ENCODE peak calls at places on chromosomes 2 and 18, in ten cellular contexts. One of them, this sample, is unnamed.

GRCh38 chr2:7801212-7801611 is 880.6 kb upstream of the ID2 start:
- DNase-seq in B cell: no peak
- DNase-seq in WTC11: no peak
- DNase-seq in H9: no peak
- DNase-seq in adrenal gland: no peak
- DNase-seq in astrocyte: no peak
- DNase-seq in fibroblast of villous mesenchyme: no peak
- DNase-seq in endothelial cell: no peak
- DNase-seq in IMR-90: no peak
- DNase-seq in A549: no peak
- DNase-seq in this sample: no peak

GRCh38 chr2:225462945-225463344 is 63.4 kb downstream of the NYAP2 start:
- DNase-seq in adrenal gland: no peak
- DNase-seq in fibroblast of villous mesenchyme: no peak
- DNase-seq in H9: no peak
- DNase-seq in endothelial cell: no peak
- DNase-seq in A549: no peak
- DNase-seq in WTC11: no peak
- DNase-seq in IMR-90: no peak
- DNase-seq in B cell: no peak
- DNase-seq in astrocyte: no peak
- DNase-seq in this sample: no peak

GRCh38 chr2:150464270-150464669 is 23.2 kb downstream of the RND3 start:
- DNase-seq in A549: no peak
- DNase-seq in adrenal gland: no peak
- DNase-seq in B cell: no peak
- DNase-seq in WTC11: no peak
- DNase-seq in IMR-90: no peak
- DNase-seq in endothelial cell: no peak
- DNase-seq in astrocyte: no peak
- DNase-seq in fibroblast of villous mesenchyme: no peak
- DNase-seq in H9: no peak
- DNase-seq in this sample: no peak

GRCh38 chr2:199463000-199463692 is 5.4 kb upstream of the SATB2 start:
- DNase-seq in fibroblast of villous mesenchyme: peak
- DNase-seq in B cell: peak
- DNase-seq in WTC11: peak
- DNase-seq in A549: peak
- DNase-seq in H9: peak
- DNase-seq in IMR-90: peak
- DNase-seq in endothelial cell: peak
- DNase-seq in astrocyte: no peak
- DNase-seq in adrenal gland: peak
- DNase-seq in this sample: peak

GRCh38 chr2:105761931-105762515 is 17.3 kb downstream of the NCK2 start:
- DNase-seq in endothelial cell: peak
- DNase-seq in A549: no peak
- DNase-seq in H9: peak
- DNase-seq in fibroblast of villous mesenchyme: peak
- DNase-seq in WTC11: peak
- DNase-seq in astrocyte: peak
- DNase-seq in adrenal gland: no peak
- DNase-seq in IMR-90: peak
- DNase-seq in B cell: no peak
- DNase-seq in this sample: no peak

GRCh38 chr18:3499498-3499897 is 49.5 kb downstream of the TGIF1 start:
- DNase-seq in WTC11: peak
- DNase-seq in H9: peak
- DNase-seq in fibroblast of villous mesenchyme: no peak
- DNase-seq in A549: peak
- DNase-seq in endothelial cell: peak
- DNase-seq in B cell: peak
- DNase-seq in adrenal gland: no peak
- DNase-seq in IMR-90: no peak
- DNase-seq in astrocyte: no peak
- DNase-seq in this sample: no peak

GRCh38 chr2:169165791-169166190 is 96.4 kb downstream of the DHRS9 start:
- DNase-seq in astrocyte: no peak
- DNase-seq in IMR-90: no peak
- DNase-seq in H9: no peak
- DNase-seq in endothelial cell: no peak
- DNase-seq in WTC11: no peak
- DNase-seq in fibroblast of villous mesenchyme: no peak
- DNase-seq in B cell: no peak
- DNase-seq in adrenal gland: no peak
- DNase-seq in A549: no peak
- DNase-seq in this sample: no peak

GRCh38 chr2:187382131-187382530 is 65.9 kb downstream of the CALCRL start:
- DNase-seq in IMR-90: no peak
- DNase-seq in A549: no peak
- DNase-seq in endothelial cell: no peak
- DNase-seq in astrocyte: no peak
- DNase-seq in H9: no peak
- DNase-seq in adrenal gland: no peak
- DNase-seq in fibroblast of villous mesenchyme: no peak
- DNase-seq in WTC11: no peak
- DNase-seq in B cell: no peak
- DNase-seq in this sample: no peak

GRCh38 chr2:205494856-205495255 is 187.4 kb upstream of the NRP2 start:
- DNase-seq in astrocyte: no peak
- DNase-seq in A549: no peak
- DNase-seq in adrenal gland: no peak
- DNase-seq in H9: no peak
- DNase-seq in fibroblast of villous mesenchyme: no peak
- DNase-seq in IMR-90: peak
- DNase-seq in B cell: no peak
- DNase-seq in endothelial cell: no peak
- DNase-seq in WTC11: no peak
- DNase-seq in this sample: no peak

GRCh38 chr18:76445741-76446232 is 49.3 kb downstream of the ZNF516 start:
- DNase-seq in endothelial cell: no peak
- DNase-seq in B cell: no peak
- DNase-seq in WTC11: no peak
- DNase-seq in adrenal gland: peak
- DNase-seq in fibroblast of villous mesenchyme: no peak
- DNase-seq in IMR-90: no peak
- DNase-seq in A549: no peak
- DNase-seq in H9: no peak
- DNase-seq in astrocyte: no peak
- DNase-seq in this sample: no peak

GRCh38 chr18:56257215-56257614 is 381.2 kb downstream of the TXNL1 start:
- DNase-seq in endothelial cell: no peak
- DNase-seq in B cell: no peak
- DNase-seq in A549: no peak
- DNase-seq in astrocyte: peak
- DNase-seq in fibroblast of villous mesenchyme: peak
- DNase-seq in H9: no peak
- DNase-seq in IMR-90: peak
- DNase-seq in WTC11: no peak
- DNase-seq in adrenal gland: no peak
- DNase-seq in this sample: no peak

GRCh38 chr18:13217971-13218375 is 587 bp upstream of the LDLRAD4 start:
- DNase-seq in B cell: no peak
- DNase-seq in fibroblast of villous mesenchyme: no peak
- DNase-seq in WTC11: peak
- DNase-seq in endothelial cell: peak
- DNase-seq in IMR-90: no peak
- DNase-seq in astrocyte: no peak
- DNase-seq in A549: no peak
- DNase-seq in adrenal gland: peak
- DNase-seq in H9: no peak
- DNase-seq in this sample: peak

GRCh38 chr2:164621761-164622105 is 451 bp upstream of the GRB14 start:
- DNase-seq in adrenal gland: no peak
- DNase-seq in fibroblast of villous mesenchyme: no peak
- DNase-seq in endothelial cell: no peak
- DNase-seq in A549: peak
- DNase-seq in H9: peak
- DNase-seq in WTC11: peak
- DNase-seq in astrocyte: no peak
- DNase-seq in IMR-90: no peak
- DNase-seq in B cell: no peak
- DNase-seq in this sample: no peak

GRCh38 chr18:48948112-48949050 is 2.4 kb downstream of the SMAD7 start:
- DNase-seq in fibroblast of villous mesenchyme: peak
- DNase-seq in astrocyte: peak
- DNase-seq in H9: peak
- DNase-seq in B cell: peak
- DNase-seq in endothelial cell: peak
- DNase-seq in IMR-90: peak
- DNase-seq in WTC11: peak
- DNase-seq in A549: no peak
- DNase-seq in adrenal gland: peak
- DNase-seq in this sample: peak

GRCh38 chr2:108927936-108928659 is 60.9 kb downstream of the EDAR start:
- DNase-seq in B cell: no peak
- DNase-seq in endothelial cell: peak
- DNase-seq in fibroblast of villous mesenchyme: peak
- DNase-seq in A549: peak
- DNase-seq in IMR-90: peak
- DNase-seq in WTC11: peak
- DNase-seq in astrocyte: peak
- DNase-seq in H9: peak
- DNase-seq in adrenal gland: peak
- DNase-seq in this sample: peak

GRCh38 chr2:108926561-108927380 is 62.2 kb downstream of the EDAR start:
- DNase-seq in endothelial cell: no peak
- DNase-seq in H9: no peak
- DNase-seq in B cell: no peak
- DNase-seq in A549: no peak
- DNase-seq in adrenal gland: no peak
- DNase-seq in astrocyte: no peak
- DNase-seq in fibroblast of villous mesenchyme: no peak
- DNase-seq in IMR-90: no peak
- DNase-seq in WTC11: no peak
- DNase-seq in this sample: no peak

GRCh38 chr2:108927405-108927804 is 61.6 kb downstream of the EDAR start:
- DNase-seq in endothelial cell: no peak
- DNase-seq in WTC11: no peak
- DNase-seq in A549: no peak
- DNase-seq in IMR-90: no peak
- DNase-seq in astrocyte: no peak
- DNase-seq in adrenal gland: no peak
- DNase-seq in B cell: no peak
- DNase-seq in fibroblast of villous mesenchyme: no peak
- DNase-seq in H9: no peak
- DNase-seq in this sample: no peak

GRCh38 chr2:108929896-108930425 is 59.1 kb downstream of the EDAR start:
- DNase-seq in B cell: no peak
- DNase-seq in fibroblast of villous mesenchyme: no peak
- DNase-seq in H9: no peak
- DNase-seq in adrenal gland: no peak
- DNase-seq in WTC11: no peak
- DNase-seq in IMR-90: no peak
- DNase-seq in astrocyte: no peak
- DNase-seq in A549: no peak
- DNase-seq in endothelial cell: no peak
- DNase-seq in this sample: no peak

GRCh38 chr2:108928660-108929377 is 60.2 kb downstream of the EDAR start:
- DNase-seq in endothelial cell: no peak
- DNase-seq in fibroblast of villous mesenchyme: no peak
- DNase-seq in IMR-90: no peak
- DNase-seq in WTC11: no peak
- DNase-seq in adrenal gland: no peak
- DNase-seq in A549: no peak
- DNase-seq in astrocyte: no peak
- DNase-seq in B cell: no peak
- DNase-seq in H9: no peak
- DNase-seq in this sample: no peak
- TF ChIP-seq CTCF in endothelial cell: peak
- TF ChIP-seq CTCF in fibroblast of villous mesenchyme: no peak
- TF ChIP-seq CTCF in IMR-90: no peak
- TF ChIP-seq CTCF in WTC11: no peak
- TF ChIP-seq CTCF in adrenal gland: no peak
- TF ChIP-seq CTCF in A549: no peak
- TF ChIP-seq CTCF in astrocyte: no peak
- TF ChIP-seq CTCF in B cell: no peak
- TF ChIP-seq CTCF in H9: no peak
- TF ChIP-seq CTCF in this sample: no peak

GRCh38 chr2:106931742-106932335 is 45.9 kb upstream of the ST6GAL2 start:
- DNase-seq in IMR-90: no peak
- DNase-seq in H9: no peak
- DNase-seq in A549: no peak
- DNase-seq in endothelial cell: no peak
- DNase-seq in WTC11: no peak
- DNase-seq in fibroblast of villous mesenchyme: no peak
- DNase-seq in astrocyte: no peak
- DNase-seq in adrenal gland: no peak
- DNase-seq in B cell: no peak
- DNase-seq in this sample: no peak

GRCh38 chr2:106932644-106933043 is 46.7 kb upstream of the ST6GAL2 start:
- DNase-seq in adrenal gland: no peak
- DNase-seq in B cell: no peak
- DNase-seq in astrocyte: no peak
- DNase-seq in H9: no peak
- DNase-seq in fibroblast of villous mesenchyme: no peak
- DNase-seq in endothelial cell: no peak
- DNase-seq in IMR-90: no peak
- DNase-seq in A549: no peak
- DNase-seq in WTC11: peak
- DNase-seq in this sample: no peak
- TF ChIP-seq CTCF in adrenal gland: no peak
- TF ChIP-seq CTCF in B cell: no peak
- TF ChIP-seq CTCF in astrocyte: no peak
- TF ChIP-seq CTCF in H9: peak
- TF ChIP-seq CTCF in fibroblast of villous mesenchyme: no peak
- TF ChIP-seq CTCF in endothelial cell: no peak
- TF ChIP-seq CTCF in IMR-90: no peak
- TF ChIP-seq CTCF in A549: no peak
- TF ChIP-seq CTCF in WTC11: no peak
- TF ChIP-seq CTCF in this sample: no peak

GRCh38 chr18:67145586-67146292 is 370.8 kb downstream of the DSEL start:
- DNase-seq in WTC11: no peak
- DNase-seq in adrenal gland: no peak
- DNase-seq in A549: no peak
- DNase-seq in endothelial cell: no peak
- DNase-seq in B cell: no peak
- DNase-seq in IMR-90: no peak
- DNase-seq in H9: no peak
- DNase-seq in astrocyte: no peak
- DNase-seq in fibroblast of villous mesenchyme: no peak
- DNase-seq in this sample: no peak

GRCh38 chr18:67154979-67155378 is 361.5 kb downstream of the DSEL start:
- DNase-seq in endothelial cell: no peak
- DNase-seq in B cell: no peak
- DNase-seq in WTC11: no peak
- DNase-seq in fibroblast of villous mesenchyme: no peak
- DNase-seq in adrenal gland: no peak
- DNase-seq in astrocyte: no peak
- DNase-seq in H9: no peak
- DNase-seq in IMR-90: no peak
- DNase-seq in A549: no peak
- DNase-seq in this sample: no peak

GRCh38 chr18:67151366-67151765 is 365.2 kb downstream of the DSEL start:
- DNase-seq in astrocyte: no peak
- DNase-seq in IMR-90: no peak
- DNase-seq in WTC11: no peak
- DNase-seq in adrenal gland: no peak
- DNase-seq in H9: no peak
- DNase-seq in endothelial cell: no peak
- DNase-seq in B cell: no peak
- DNase-seq in A549: no peak
- DNase-seq in fibroblast of villous mesenchyme: no peak
- DNase-seq in this sample: no peak
- TF ChIP-seq CTCF in astrocyte: no peak
- TF ChIP-seq CTCF in IMR-90: no peak
- TF ChIP-seq CTCF in WTC11: no peak
- TF ChIP-seq CTCF in adrenal gland: no peak
- TF ChIP-seq CTCF in H9: peak
- TF ChIP-seq CTCF in endothelial cell: no peak
- TF ChIP-seq CTCF in B cell: no peak
- TF ChIP-seq CTCF in A549: no peak
- TF ChIP-seq CTCF in fibroblast of villous mesenchyme: no peak
- TF ChIP-seq CTCF in this sample: no peak

GRCh38 chr2:60527762-60528161 is 25.7 kb downstream of the BCL11A start:
- DNase-seq in H9: no peak
- DNase-seq in fibroblast of villous mesenchyme: no peak
- DNase-seq in endothelial cell: no peak
- DNase-seq in adrenal gland: no peak
- DNase-seq in astrocyte: no peak
- DNase-seq in A549: no peak
- DNase-seq in WTC11: no peak
- DNase-seq in IMR-90: no peak
- DNase-seq in B cell: no peak
- DNase-seq in this sample: no peak
- TF ChIP-seq CTCF in H9: no peak
- TF ChIP-seq CTCF in fibroblast of villous mesenchyme: no peak
- TF ChIP-seq CTCF in endothelial cell: no peak
- TF ChIP-seq CTCF in adrenal gland: no peak
- TF ChIP-seq CTCF in astrocyte: no peak
- TF ChIP-seq CTCF in A549: no peak
- TF ChIP-seq CTCF in WTC11: no peak
- TF ChIP-seq CTCF in IMR-90: no peak
- TF ChIP-seq CTCF in B cell: no peak
- TF ChIP-seq CTCF in this sample: no peak

This sample was measured in GM13977.